ENCODE peak calls at places on chromosome 7, in five cellular contexts. S is AG04450, O is colonic mucosa, C is dorsolateral prefrontal cortex, H is IMR-90. V is an unnamed sample.
A peak's percentile ranks its signal among the peaks of the same experiment; 100 is the strongest.

GRCh38 chr7:124162667-124163066 is 129.8 kb upstream of the TMEM229A start:
- DNase-seq in S (no peak), O (no peak), C (no peak), H (no peak), V (no peak)

GRCh38 chr7:16732828-16733227 is 20.7 kb upstream of the TSPAN13 start:
- DNase-seq in S (no peak), O (no peak), C (no peak), H (no peak), V (no peak)

GRCh38 chr7:36119005-36119711 is 33.9 kb upstream of the EEPD1 start:
- DNase-seq in S (peak; percentile 93), O (peak; percentile 69), C (no peak), H (peak; percentile 98), V (no peak)

GRCh38 chr7:27953361-27953760 is 213.4 kb downstream of the TAX1BP1 start:
- DNase-seq in S (no peak), O (no peak), C (no peak), H (no peak), V (no peak)

GRCh38 chr7:138468244-138469123 is 8.4 kb downstream of the TRIM24 start:
- DNase-seq in S (peak; percentile 13), O (no peak), C (no peak), H (peak; percentile 14), V (no peak)

GRCh38 chr7:155164316-155164715 is 94.2 kb downstream of the HTR5A start:
- DNase-seq in S (no peak), O (no peak), C (no peak), H (no peak), V (no peak)

GRCh38 chr7:142560166-142560565 is 189.1 kb upstream of the PRSS1 start:
- DNase-seq in S (no peak), O (no peak), C (no peak), H (no peak), V (no peak)

GRCh38 chr7:1750541-1751021 is 80.5 kb downstream of the ELFN1 start:
- DNase-seq in S (no peak), O (no peak), C (no peak), H (no peak), V (no peak)

GRCh38 chr7:29189743-29190201 is 4.8 kb upstream of the CHN2 start:
- DNase-seq in S (no peak), O (peak; percentile 81), C (peak; percentile 67), H (no peak), V (no peak)

GRCh38 chr7:12803542-12803941 is 116.1 kb downstream of the ARL4A start:
- DNase-seq in S (no peak), O (no peak), C (no peak), H (no peak), V (no peak)

GRCh38 chr7:112084506-112084905 is 121.7 kb downstream of the DOCK4 start:
- DNase-seq in S (no peak), O (no peak), C (no peak), H (peak; percentile 54), V (no peak)

GRCh38 chr7:135791543-135792120 is 43.0 kb upstream of the FAM180A start:
- DNase-seq in S (no peak), O (no peak), C (no peak), H (no peak), V (no peak)

GRCh38 chr7:27962250-27962649 is 218.3 kb downstream of the JAZF1 start:
- DNase-seq in S (no peak), O (no peak), C (no peak), H (peak; percentile 55), V (no peak)

GRCh38 chr7:1349351-1349761 is 109.9 kb downstream of the MICALL2 start:
- DNase-seq in S (no peak), O (no peak), C (no peak), H (no peak), V (no peak)

GRCh38 chr7:27239780-27240731 is 2.5 kb upstream of the EVX1 start:
- DNase-seq in S (no peak), O (no peak), C (no peak), H (no peak), V (no peak)

GRCh38 chr7:134907000-134907399 is 79.3 kb upstream of the AGBL3 start:
- DNase-seq in S (no peak), O (no peak), C (no peak), H (no peak), V (no peak)

GRCh38 chr7:12987238-12987637 is 299.8 kb downstream of the ARL4A start:
- DNase-seq in S (no peak), O (no peak), C (no peak), H (no peak), V (no peak)

GRCh38 chr7:106568680-106569499 is 92.1 kb downstream of the CCDC71L start:
- DNase-seq in S (peak; percentile 55), O (no peak), C (no peak), H (peak; percentile 85), V (no peak)

GRCh38 chr7:16708496-16708895 is 45.1 kb upstream of the TSPAN13 start:
- DNase-seq in S (no peak), O (no peak), C (no peak), H (no peak), V (no peak)

GRCh38 chr7:81846398-81846797 is 76.6 kb upstream of the HGF start:
- DNase-seq in S (peak; percentile 20), O (no peak), C (no peak), H (peak; percentile 74), V (no peak)

GRCh38 chr7:82164813-82165212 is 278.8 kb downstream of the CACNA2D1 start:
- DNase-seq in S (peak; percentile 46), O (peak; percentile 20), C (no peak), H (peak; percentile 79), V (no peak)

GRCh38 chr7:29588900-29589696 is 25.5 kb downstream of the PRR15 start:
- DNase-seq in S (peak; percentile 8), O (peak; percentile 77), C (no peak), H (peak; percentile 22), V (no peak)

GRCh38 chr7:91836065-91836368 is 44.5 kb downstream of the MTERF1 start:
- DNase-seq in S (peak; percentile 23), O (no peak), C (no peak), H (peak; percentile 81), V (no peak)

GRCh38 chr7:16268821-16269768 is 152.2 kb downstream of the CRPPA start:
- DNase-seq in S (peak; percentile 11), O (no peak), C (no peak), H (peak; percentile 83), V (no peak)

GRCh38 chr7:45700556-45700955 is 126.4 kb downstream of the ADCY1 start:
- DNase-seq in S (no peak), O (no peak), C (no peak), H (no peak), V (no peak)

GRCh38 chr7:21256310-21256877 is 171.5 kb upstream of the SP4 start:
- DNase-seq in S (no peak), O (peak; percentile 19), C (no peak), H (peak; percentile 38), V (no peak)

GRCh38 chr7:95478139-95479037 is 7.4 kb upstream of the ASB4 start:
- DNase-seq in S (no peak), O (peak; percentile 51), C (peak; percentile 48), H (peak; percentile 30), V (no peak)

GRCh38 chr7:94382155-94382554 is 12.5 kb upstream of the COL1A2 start:
- DNase-seq in S (no peak), O (no peak), C (no peak), H (peak; percentile 69), V (no peak)

GRCh38 chr7:30285067-30285530 is 702 bp downstream of the ZNRF2 start:
- DNase-seq in S (no peak), O (no peak), C (no peak), H (peak; percentile 8), V (no peak)

GRCh38 chr7:140675726-140676125 is 3.0 kb downstream of the ADCK2 start:
- DNase-seq in S (no peak), O (no peak), C (no peak), H (no peak), V (no peak)

GRCh38 chr7:33774762-33775523 is 130.4 kb upstream of the BMPER start:
- DNase-seq in S (peak; percentile 26), O (peak; percentile 54), C (no peak), H (peak; percentile 81), V (no peak)

GRCh38 chr7:139482662-139483466 is 609 bp downstream of the KLRG2 start:
- DNase-seq in S (no peak), O (peak; percentile 21), C (no peak), H (no peak), V (no peak)
- H3K4me3 ChIP-seq in S (peak overlapping the region; percentile 7), O (peak overlapping the region; percentile 42), C (peak overlapping the region; percentile 54), H (no peak overlapping the region), V (peak overlapping the region; percentile 56)

GRCh38 chr7:107933386-107934013 is 42.5 kb downstream of the DLD start:
- DNase-seq in S (no peak), O (no peak), C (no peak), H (no peak), V (no peak)

GRCh38 chr7:107936312-107936711 is 45.3 kb downstream of the DLD start:
- DNase-seq in S (no peak), O (no peak), C (no peak), H (no peak), V (no peak)

GRCh38 chr7:107931740-107932515 is 40.9 kb downstream of the DLD start:
- DNase-seq in S (no peak), O (no peak), C (no peak), H (no peak), V (no peak)

GRCh38 chr7:107934991-107935770 is 44.2 kb downstream of the DLD start:
- DNase-seq in S (no peak), O (no peak), C (no peak), H (peak; percentile 80), V (no peak)

DNA sequence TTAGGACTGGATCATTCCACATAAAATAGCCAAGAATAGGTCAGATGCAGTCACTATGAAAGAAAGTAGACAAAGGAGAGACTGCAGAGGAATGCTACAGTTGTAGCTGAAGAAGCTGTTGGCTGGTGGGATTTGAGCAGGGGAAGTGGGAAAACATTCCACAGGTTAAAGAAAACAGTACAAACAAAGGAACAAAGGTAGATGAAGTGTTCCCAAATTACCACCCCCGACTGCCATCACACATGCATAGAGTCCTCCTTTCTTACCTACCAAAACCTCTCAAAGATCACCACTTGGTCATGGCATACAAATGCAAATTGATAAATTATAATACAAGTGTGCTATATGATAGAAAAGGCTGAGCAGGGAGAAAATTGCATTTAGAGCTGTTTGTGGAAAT is 41.9 kb downstream of the DLD start:
- DNase-seq in S (no peak), O (no peak), C (no peak), H (no peak), V (no peak)
- H3K4me3 ChIP-seq in S (no peak overlapping the region), O (no peak overlapping the region), C (no peak overlapping the region), H (no peak overlapping the region), V (no peak overlapping the region)

DNA sequence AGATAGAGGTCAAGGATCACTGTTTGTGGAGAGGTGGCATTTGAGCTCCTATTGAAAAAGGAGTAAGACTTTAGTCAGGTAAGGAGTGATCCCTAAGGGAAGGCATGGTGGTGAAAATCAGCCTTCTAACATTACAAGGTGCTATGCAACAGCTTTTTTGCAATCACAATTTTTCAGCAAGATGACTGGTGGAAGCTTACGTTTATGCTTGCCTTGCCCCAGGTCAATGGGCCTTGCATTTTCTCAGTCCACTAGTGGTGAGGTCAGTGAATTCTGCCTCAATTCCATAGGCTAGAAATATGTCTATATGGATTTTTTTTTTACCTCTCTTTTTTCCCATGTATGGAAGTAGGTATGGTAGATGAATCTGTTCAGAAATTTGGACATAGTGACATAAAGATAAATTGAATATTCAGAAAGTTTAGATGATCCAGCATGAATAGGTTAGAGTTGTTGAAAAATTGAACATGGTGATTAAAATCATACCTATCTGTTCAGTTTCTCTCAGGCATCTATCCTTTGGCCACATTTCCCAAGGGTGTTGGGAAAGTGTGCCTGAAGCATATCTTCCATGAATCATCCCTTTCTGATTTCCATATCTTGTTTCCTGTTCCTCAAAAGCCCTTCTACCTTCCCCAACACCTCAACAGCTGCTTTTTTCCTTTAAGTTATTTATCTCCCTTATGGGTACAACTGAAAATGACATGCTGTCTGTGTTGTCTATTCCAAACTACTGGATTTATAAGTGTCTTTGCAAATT is 71.9 kb upstream of the PTPRZ1 start:
- DNase-seq in S (no peak), O (no peak), C (no peak), H (no peak), V (no peak)
- H3K4me3 ChIP-seq in S (no peak overlapping the region), O (no peak overlapping the region), C (no peak overlapping the region), H (no peak overlapping the region), V (no peak overlapping the region)

GRCh38 chr7:102836977-102837376 is 75.8 kb upstream of the LRRC17 start:
- DNase-seq in S (no peak), O (no peak), C (no peak), H (no peak), V (no peak)
- H3K4me3 ChIP-seq in S (no peak overlapping the region), O (no peak overlapping the region), C (no peak overlapping the region), H (no peak overlapping the region), V (no peak overlapping the region)